ENCODE peak calls at places on chromosomes 5 and 9, in four cellular contexts. One of them, this sample, is unnamed.

GRCh38 chr9:130780865-130781504 is 54.1 kb upstream of the ABL1 start:
- DNase-seq in HepG2: no peak
- DNase-seq in SK-N-SH: no peak
- DNase-seq in GM12878: no peak
- DNase-seq in this sample: peak

GRCh38 chr5:123439616-123440153 is 16.5 kb upstream of the CEP120 start:
- DNase-seq in HepG2: no peak
- DNase-seq in SK-N-SH: no peak
- DNase-seq in GM12878: no peak
- DNase-seq in this sample: no peak

GRCh38 chr5:142699105-142699720 is 13.3 kb upstream of the FGF1 start:
- DNase-seq in HepG2: peak
- DNase-seq in SK-N-SH: peak
- DNase-seq in GM12878: peak
- DNase-seq in this sample: peak

GRCh38 chr9:31916591-31917223 is 467.7 kb upstream of the ACO1 start:
- DNase-seq in HepG2: peak
- DNase-seq in SK-N-SH: no peak
- DNase-seq in GM12878: no peak
- DNase-seq in this sample: no peak

GRCh38 chr9:107345327-107345726 is 62.2 kb downstream of the RAD23B start:
- DNase-seq in HepG2: no peak
- DNase-seq in SK-N-SH: no peak
- DNase-seq in GM12878: no peak
- DNase-seq in this sample: no peak

GRCh38 chr9:116717150-116717549 is 30.0 kb downstream of the TRIM32 start:
- DNase-seq in HepG2: no peak
- DNase-seq in SK-N-SH: no peak
- DNase-seq in GM12878: no peak
- DNase-seq in this sample: no peak

GRCh38 chr5:96114736-96115466 is 153.2 kb upstream of the ELL2 start:
- DNase-seq in HepG2: no peak
- DNase-seq in SK-N-SH: no peak
- DNase-seq in GM12878: no peak
- DNase-seq in this sample: no peak

GRCh38 chr9:23379842-23380241 is 446.2 kb downstream of the ELAVL2 start:
- DNase-seq in HepG2: no peak
- DNase-seq in SK-N-SH: no peak
- DNase-seq in GM12878: no peak
- DNase-seq in this sample: no peak

GRCh38 chr5:4348418-4348817 is 752.8 kb downstream of the IRX1 start:
- DNase-seq in HepG2: no peak
- DNase-seq in SK-N-SH: no peak
- DNase-seq in GM12878: no peak
- DNase-seq in this sample: no peak

GRCh38 chr9:7402704-7403389 is 396.7 kb downstream of the DMAC1 start:
- DNase-seq in HepG2: no peak
- DNase-seq in SK-N-SH: no peak
- DNase-seq in GM12878: no peak
- DNase-seq in this sample: no peak

GRCh38 chr5:21806943-21807342 is 1046.2 kb downstream of the CDH12 start:
- DNase-seq in HepG2: no peak
- DNase-seq in SK-N-SH: no peak
- DNase-seq in GM12878: no peak
- DNase-seq in this sample: no peak

GRCh38 chr5:120644516-120644915 is 180.4 kb downstream of the PRR16 start:
- DNase-seq in HepG2: no peak
- DNase-seq in SK-N-SH: no peak
- DNase-seq in GM12878: no peak
- DNase-seq in this sample: no peak

GRCh38 chr5:52283221-52283620 is 504.5 kb upstream of the ITGA1 start:
- DNase-seq in HepG2: no peak
- DNase-seq in SK-N-SH: no peak
- DNase-seq in GM12878: no peak
- DNase-seq in this sample: no peak

GRCh38 chr5:137737349-137738256 is 1.7 kb upstream of the KLHL3 start:
- DNase-seq in HepG2: no peak
- DNase-seq in SK-N-SH: no peak
- DNase-seq in GM12878: no peak
- DNase-seq in this sample: no peak

GRCh38 chr9:82722556-82722955 is 340.4 kb downstream of the RASEF start:
- DNase-seq in HepG2: no peak
- DNase-seq in SK-N-SH: no peak
- DNase-seq in GM12878: no peak
- DNase-seq in this sample: no peak

DNA sequence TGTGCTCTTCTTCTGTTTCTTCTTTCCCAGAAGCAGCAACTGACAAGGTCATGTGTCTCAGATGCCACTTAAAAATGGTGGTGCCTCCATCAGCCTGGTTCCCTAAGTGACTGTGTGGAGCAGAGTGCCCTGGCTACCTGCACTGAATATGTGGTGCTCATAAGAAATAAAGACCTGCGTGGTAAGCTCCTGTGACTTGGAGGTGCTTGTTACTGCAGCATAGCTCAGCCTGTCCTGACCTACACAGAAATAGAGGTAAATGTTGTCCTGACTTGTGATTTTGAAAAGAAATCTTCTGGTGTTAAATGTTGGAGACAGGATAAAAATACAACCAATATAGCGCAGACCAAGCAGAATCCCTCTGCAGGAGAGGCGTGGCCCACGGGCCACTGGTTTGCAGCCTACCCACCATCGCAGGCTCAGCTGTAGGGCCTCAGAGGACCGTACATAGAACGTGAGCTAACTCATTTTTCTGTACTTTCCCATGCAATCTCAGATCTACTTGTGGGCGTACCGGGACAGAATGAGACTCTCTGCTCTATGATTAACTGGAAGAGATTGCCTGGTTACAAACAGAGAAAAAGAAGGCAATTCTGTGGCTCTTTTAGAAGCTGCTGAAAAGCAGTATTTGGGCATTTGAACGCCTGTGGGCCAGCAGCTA is 79.4 kb upstream of the UNC5A start:
- DNase-seq in HepG2: no peak
- DNase-seq in SK-N-SH: no peak
- DNase-seq in GM12878: peak
- DNase-seq in this sample: no peak
- TF ChIP-seq PBX3 in HepG2: no peak
- TF ChIP-seq PBX3 in SK-N-SH: no peak
- TF ChIP-seq PBX3 in GM12878: no peak
- TF ChIP-seq PBX3 in this sample: no peak

GRCh38 chr5:119483155-119483554 is 30.9 kb downstream of the HSD17B4 start:
- DNase-seq in HepG2: no peak
- DNase-seq in SK-N-SH: no peak
- DNase-seq in GM12878: no peak
- DNase-seq in this sample: no peak

GRCh38 chr5:119473241-119473640 is 20.9 kb downstream of the HSD17B4 start:
- DNase-seq in HepG2: no peak
- DNase-seq in SK-N-SH: no peak
- DNase-seq in GM12878: no peak
- DNase-seq in this sample: no peak

GRCh38 chr5:119476341-119476740 is 24.0 kb downstream of the HSD17B4 start:
- DNase-seq in HepG2: no peak
- DNase-seq in SK-N-SH: no peak
- DNase-seq in GM12878: no peak
- DNase-seq in this sample: no peak

DNA sequence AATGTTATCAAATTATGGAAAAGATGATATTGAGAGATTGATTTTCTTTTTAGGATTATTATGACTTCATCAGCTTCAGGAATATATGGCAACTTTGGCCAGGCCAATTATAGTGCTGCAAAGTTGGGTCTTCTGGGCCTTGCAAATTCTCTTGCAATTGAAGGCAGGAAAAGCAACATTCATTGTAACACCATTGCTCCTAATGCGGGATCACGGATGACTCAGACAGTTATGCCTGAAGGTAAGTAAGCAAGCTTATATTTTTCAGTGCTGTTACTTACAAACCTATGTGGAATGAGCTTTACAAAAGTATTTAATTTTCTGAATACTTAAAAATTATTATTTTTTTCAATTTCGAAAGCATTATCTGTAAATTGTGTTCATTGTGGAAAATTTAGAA is 26.5 kb downstream of the HSD17B4 start:
- DNase-seq in HepG2: no peak
- DNase-seq in SK-N-SH: no peak
- DNase-seq in GM12878: no peak
- DNase-seq in this sample: no peak
- TF ChIP-seq PBX3 in HepG2: no peak
- TF ChIP-seq PBX3 in SK-N-SH: no peak
- TF ChIP-seq PBX3 in GM12878: no peak
- TF ChIP-seq PBX3 in this sample: no peak

GRCh38 chr5:178259623-178260536 is 27.3 kb upstream of the PHYKPL start:
- DNase-seq in HepG2: no peak
- DNase-seq in SK-N-SH: no peak
- DNase-seq in GM12878: no peak
- DNase-seq in this sample: no peak
- TF ChIP-seq PBX3 in HepG2: no peak
- TF ChIP-seq PBX3 in SK-N-SH: no peak
- TF ChIP-seq PBX3 in GM12878: no peak
- TF ChIP-seq PBX3 in this sample: no peak

GRCh38 chr5:107604146-107604910 is 66.4 kb downstream of the EFNA5 start:
- DNase-seq in HepG2: no peak
- DNase-seq in SK-N-SH: no peak
- DNase-seq in GM12878: no peak
- DNase-seq in this sample: no peak
- TF ChIP-seq PBX3 in HepG2: no peak
- TF ChIP-seq PBX3 in SK-N-SH: no peak
- TF ChIP-seq PBX3 in GM12878: no peak
- TF ChIP-seq PBX3 in this sample: no peak

GRCh38 chr9:68950188-68950587 is 63.7 kb downstream of the PRKACG start:
- DNase-seq in HepG2: no peak
- DNase-seq in SK-N-SH: no peak
- DNase-seq in GM12878: no peak
- DNase-seq in this sample: no peak
- TF ChIP-seq PBX3 in HepG2: no peak
- TF ChIP-seq PBX3 in SK-N-SH: no peak
- TF ChIP-seq PBX3 in GM12878: no peak
- TF ChIP-seq PBX3 in this sample: no peak

GRCh38 chr9:78857371-78858225 is 560.7 kb downstream of the PSAT1 start:
- DNase-seq in HepG2: no peak
- DNase-seq in SK-N-SH: peak
- DNase-seq in GM12878: no peak
- DNase-seq in this sample: no peak

GRCh38 chr9:78858266-78858665 is 561.3 kb downstream of the PSAT1 start:
- DNase-seq in HepG2: no peak
- DNase-seq in SK-N-SH: peak
- DNase-seq in GM12878: no peak
- DNase-seq in this sample: no peak

GRCh38 chr9:78863531-78863930 is 566.6 kb downstream of the PSAT1 start:
- DNase-seq in HepG2: no peak
- DNase-seq in SK-N-SH: no peak
- DNase-seq in GM12878: no peak
- DNase-seq in this sample: no peak

GRCh38 chr9:78856781-78857180 is 559.9 kb downstream of the PSAT1 start:
- DNase-seq in HepG2: no peak
- DNase-seq in SK-N-SH: peak
- DNase-seq in GM12878: no peak
- DNase-seq in this sample: no peak

GRCh38 chr9:78860806-78861475 is 564.0 kb downstream of the PSAT1 start:
- DNase-seq in HepG2: no peak
- DNase-seq in SK-N-SH: no peak
- DNase-seq in GM12878: no peak
- DNase-seq in this sample: no peak
- TF ChIP-seq PBX3 in HepG2: no peak
- TF ChIP-seq PBX3 in SK-N-SH: no peak
- TF ChIP-seq PBX3 in GM12878: no peak
- TF ChIP-seq PBX3 in this sample: no peak

GRCh38 chr5:133596049-133596448 is 16.3 kb downstream of the FSTL4 start:
- DNase-seq in HepG2: no peak
- DNase-seq in SK-N-SH: no peak
- DNase-seq in GM12878: no peak
- DNase-seq in this sample: no peak
- TF ChIP-seq PBX3 in HepG2: no peak
- TF ChIP-seq PBX3 in SK-N-SH: no peak
- TF ChIP-seq PBX3 in GM12878: no peak
- TF ChIP-seq PBX3 in this sample: no peak

DNA sequence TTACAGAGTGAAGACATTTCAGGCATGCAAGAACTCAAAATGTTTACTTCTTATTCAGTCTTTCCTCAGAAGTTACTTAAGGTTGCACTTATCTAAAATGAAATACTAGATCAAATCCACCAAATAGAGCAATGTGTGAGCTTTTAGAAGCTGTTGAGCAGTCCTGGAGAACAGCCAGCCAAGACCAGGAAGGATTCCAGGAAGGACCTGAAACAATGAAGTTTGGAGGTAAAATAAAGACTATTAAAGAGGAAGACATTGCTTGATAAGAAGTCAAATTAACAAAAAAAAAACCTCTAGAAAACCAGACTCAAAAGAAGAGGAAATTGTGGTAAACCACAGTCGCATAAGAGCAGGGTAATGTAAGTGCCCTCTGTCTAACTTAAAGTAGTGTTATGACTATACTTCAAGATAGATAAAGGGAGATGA is 156.2 kb upstream of the S1PR3 start:
- DNase-seq in HepG2: no peak
- DNase-seq in SK-N-SH: no peak
- DNase-seq in GM12878: peak
- DNase-seq in this sample: no peak
- TF ChIP-seq PBX3 in HepG2: no peak
- TF ChIP-seq PBX3 in SK-N-SH: peak
- TF ChIP-seq PBX3 in GM12878: no peak
- TF ChIP-seq PBX3 in this sample: no peak